ENCODE peak calls at places on chromosomes 5 and 9, in eight cellular contexts. F is HepG2; M is natural killer cell; S is CD8-positive, alpha-beta T cell; Z is Calu3; P is BJ; X is AG09309; V is testis. U is an unnamed sample.

GRCh38 chr5:68884893-68885292 is 208.9 kb upstream of the SLC30A5 start:
- DNase-seq in S (no peak), M (no peak), F (peak), V (no peak), X (no peak), P (no peak), Z (no peak), U (no peak)

GRCh38 chr9:95963659-95964058 is 88.2 kb downstream of the ERCC6L2 start:
- DNase-seq in F (no peak), P (no peak), X (no peak), M (no peak), S (no peak), V (peak), Z (no peak), U (no peak)

GRCh38 chr9:84366683-84367082 is 26.1 kb upstream of the SLC28A3 start:
- DNase-seq in M (no peak), X (no peak), Z (no peak), P (no peak), F (no peak), V (no peak), S (no peak), U (no peak)

GRCh38 chr5:177405805-177406204 is 3.6 kb downstream of the F12 start:
- DNase-seq in Z (no peak), V (no peak), S (no peak), X (no peak), P (no peak), F (no peak), M (peak), U (no peak)

GRCh38 chr5:168979140-168979539 is 321.8 kb downstream of the SLIT3 start:
- DNase-seq in F (no peak), X (no peak), Z (no peak), V (no peak), P (no peak), S (no peak), M (no peak), U (no peak)

GRCh38 chr5:107466233-107466769 is 204.4 kb downstream of the EFNA5 start:
- DNase-seq in X (no peak), V (peak), P (no peak), F (no peak), S (no peak), Z (peak), M (no peak), U (no peak)

GRCh38 chr5:175542232-175542965 is 64.0 kb downstream of the SFXN1 start:
- DNase-seq in P (no peak), Z (no peak), F (no peak), X (no peak), V (no peak), M (no peak), S (no peak), U (no peak)

GRCh38 chr9:34310205-34310604 is 18.9 kb downstream of the KIF24 start:
- DNase-seq in M (no peak), V (no peak), P (no peak), X (no peak), Z (no peak), S (no peak), F (no peak), U (no peak)

GRCh38 chr5:68068204-68068603 is 147.4 kb upstream of the PIK3R1 start:
- DNase-seq in X (no peak), S (no peak), V (no peak), P (peak), M (no peak), Z (no peak), F (no peak), U (no peak)

GRCh38 chr5:19902316-19902934 is 85.6 kb downstream of the CDH18 start:
- DNase-seq in V (no peak), M (no peak), S (no peak), X (no peak), P (no peak), F (no peak), Z (no peak), U (no peak)

GRCh38 chr5:123950701-123951100 is 438.7 kb downstream of the CSNK1G3 start:
- DNase-seq in M (no peak), P (no peak), Z (no peak), X (no peak), F (no peak), V (no peak), S (no peak), U (no peak)

GRCh38 chr5:174190073-174190675 is 144.7 kb downstream of the NSG2 start:
- DNase-seq in V (no peak), Z (no peak), F (no peak), P (no peak), M (no peak), S (no peak), X (no peak), U (no peak)

GRCh38 chr5:96658272-96658671 is 3.9 kb upstream of the CAST start:
- DNase-seq in Z (no peak), F (no peak), P (no peak), X (no peak), V (no peak), S (no peak), M (no peak), U (no peak)

GRCh38 chr9:93905473-93906133 is 49.6 kb downstream of the BARX1 start:
- DNase-seq in V (no peak), Z (no peak), X (no peak), M (no peak), S (no peak), P (no peak), F (no peak), U (no peak)

GRCh38 chr5:87729786-87730185 is 317.1 kb upstream of the CCNH start:
- DNase-seq in M (no peak), S (no peak), Z (no peak), P (no peak), X (no peak), V (no peak), F (no peak), U (no peak)

GRCh38 chr9:92292338-92293074 is 991 bp downstream of the IARS1 start:
- DNase-seq in F (peak), V (no peak), S (no peak), M (no peak), P (no peak), Z (no peak), X (no peak), U (no peak)

GRCh38 chr9:85004818-85005413 is 335.4 kb downstream of the NTRK2 start:
- DNase-seq in F (no peak), X (no peak), Z (no peak), V (no peak), P (no peak), S (no peak), M (no peak), U (no peak)

GRCh38 chr9:97744710-97745708 is 47.9 kb upstream of the XPA start:
- DNase-seq in M (no peak), Z (no peak), P (no peak), S (no peak), F (no peak), V (no peak), X (no peak), U (no peak)

GRCh38 chr5:32585446-32586250 is at the start of gene SUB1:
- DNase-seq in F (peak), Z (peak), P (peak), S (peak), X (peak), V (peak), M (peak), U (peak)

GRCh38 chr9:16329699-16330113 is 540.8 kb downstream of the BNC2 start:
- DNase-seq in P (no peak), F (no peak), S (no peak), X (no peak), Z (no peak), M (no peak), V (peak), U (no peak)

GRCh38 chr9:137169764-137170460 is at the start of gene LRRC26:
- DNase-seq in P (no peak), V (no peak), X (no peak), M (no peak), F (no peak), S (no peak), Z (no peak), U (no peak)

GRCh38 chr9:127262621-127263020 is 2.0 kb upstream of the GARNL3 start:
- DNase-seq in X (no peak), Z (no peak), V (no peak), F (no peak), S (no peak), P (no peak), M (no peak), U (no peak)

GRCh38 chr5:174320051-174320450 is 274.5 kb downstream of the NSG2 start:
- DNase-seq in Z (no peak), V (no peak), P (no peak), S (no peak), X (no peak), M (no peak), F (no peak), U (no peak)

GRCh38 chr5:77957081-77957480 is 180.9 kb upstream of the TBCA start:
- DNase-seq in V (no peak), S (no peak), F (no peak), X (no peak), M (no peak), P (no peak), Z (no peak), U (no peak)

GRCh38 chr5:77957516-77957915 is 181.4 kb upstream of the TBCA start:
- DNase-seq in F (no peak), X (no peak), M (no peak), V (no peak), P (no peak), Z (no peak), S (no peak), U (no peak)

GRCh38 chr5:77958642-77959315 is 182.6 kb upstream of the TBCA start:
- DNase-seq in F (no peak), M (no peak), V (no peak), S (no peak), Z (no peak), X (no peak), P (no peak), U (no peak)

GRCh38 chr5:77960305-77960704 is 184.2 kb upstream of the TBCA start:
- DNase-seq in V (no peak), M (no peak), P (no peak), Z (no peak), S (no peak), F (no peak), X (no peak), U (no peak)

DNA sequence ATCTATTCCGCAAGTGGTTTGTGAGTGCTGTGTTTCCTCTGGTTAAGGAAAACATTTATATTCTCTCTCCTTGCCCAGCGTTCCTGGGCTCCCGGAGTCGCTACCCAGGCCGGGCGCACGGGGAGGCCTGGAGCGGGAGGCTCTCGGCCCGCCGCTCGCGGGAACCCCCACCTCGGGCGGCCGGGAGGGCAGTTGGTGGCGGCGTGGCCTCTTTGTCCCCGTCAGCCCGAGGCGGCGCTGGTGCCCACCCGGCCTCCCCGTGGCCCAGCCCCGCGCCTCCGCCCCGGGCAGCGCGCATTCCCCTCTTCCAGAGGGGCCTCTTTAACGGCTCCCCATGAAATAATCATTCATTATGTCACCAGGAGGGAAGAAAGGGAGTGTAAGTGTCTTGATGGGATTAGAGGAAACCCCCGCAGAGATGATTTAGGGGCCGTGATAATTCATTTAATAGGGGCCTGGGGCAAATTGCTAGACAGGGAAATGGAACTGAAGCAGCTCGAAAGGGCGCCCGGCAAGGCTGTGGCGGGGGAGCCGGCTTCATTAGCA is 181.9 kb upstream of the TBCA start:
- DNase-seq in P (no peak), M (no peak), V (no peak), Z (no peak), X (no peak), F (no peak), S (no peak), U (peak)
- TF ChIP-seq CTCF in P (no peak), M (no peak), V (no peak), Z (no peak), X (no peak), F (no peak), S (no peak), U (peak)

GRCh38 chr9:20191239-20191840 is 402.5 kb upstream of the SLC24A2 start:
- DNase-seq in V (no peak), Z (no peak), X (no peak), P (no peak), F (no peak), M (no peak), S (no peak), U (no peak)
- TF ChIP-seq CTCF in V (no peak), Z (peak), X (peak), P (no peak), F (no peak), M (no peak), S (no peak), U (no peak)

DNA sequence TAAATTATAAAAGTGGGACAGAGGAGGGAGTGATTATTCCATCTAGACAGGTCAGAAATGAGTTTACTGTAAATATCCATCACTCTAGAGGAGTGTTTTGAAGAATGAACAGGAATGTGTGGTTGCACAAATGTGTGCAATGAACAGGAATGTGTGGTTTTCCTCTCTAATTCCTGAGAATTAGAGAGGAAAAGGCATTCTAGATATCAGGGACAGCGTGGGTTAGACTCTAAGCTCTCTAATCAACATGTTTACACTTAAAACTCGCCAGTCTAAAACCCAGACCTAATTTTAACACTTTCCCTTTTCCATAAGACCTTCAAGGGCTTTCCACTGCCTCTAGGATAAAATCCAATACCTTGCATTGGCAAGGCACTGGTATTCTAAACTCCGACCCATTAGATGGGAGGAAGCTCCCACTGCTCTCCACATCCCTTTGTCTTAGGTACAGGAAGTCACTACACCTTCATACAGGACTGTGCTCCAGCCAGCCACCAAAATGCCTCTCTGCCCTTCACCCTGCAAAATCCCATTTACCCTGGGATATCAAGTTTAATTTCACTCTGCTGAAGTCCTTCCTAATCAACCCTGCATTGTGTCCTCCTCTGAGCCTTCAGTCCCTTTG is 67.9 kb downstream of the NFIB start:
- DNase-seq in S (no peak), Z (no peak), V (no peak), X (no peak), F (no peak), M (no peak), P (no peak), U (no peak)
- TF ChIP-seq CTCF in S (no peak), Z (no peak), V (no peak), X (no peak), F (no peak), M (no peak), P (no peak), U (no peak)

GRCh38 chr5:30937070-30937469 is 256.4 kb upstream of the CDH6 start:
- DNase-seq in M (no peak), Z (no peak), S (no peak), V (no peak), P (no peak), X (no peak), F (no peak), U (no peak)
- TF ChIP-seq CTCF in M (no peak), Z (no peak), S (no peak), V (no peak), P (no peak), X (no peak), F (no peak), U (no peak)